ENCODE peak calls at places on chromosomes 4 and X, in four cellular contexts. F is NCI-H1417 treated with DMSO at 0.1 percent for 48 hours, M is foreskin fibroblast, S is posterior cingulate gyrus. R is an unnamed sample.

GRCh38 chr4:114267976-114268375 is 288.5 kb upstream of the ARSJ start:
- DNase-seq in F (no peak), S (no peak), M (peak; percentile 68), R (no peak)

GRCh38 chr4:24980064-24980690 is 50.6 kb downstream of the LGI2 start:
- DNase-seq in F (peak; percentile 10), S (peak; percentile 50), M (peak; percentile 88), R (peak; percentile 46)

GRCh38 chr4:118005883-118006282 is 28.4 kb upstream of the NDST3 start:
- DNase-seq in S (no peak), M (no peak), F (no peak), R (no peak)

GRCh38 chr4:77220841-77221613 is 64.0 kb downstream of the CCNG2 start:
- DNase-seq in F (no peak), S (no peak), M (peak; percentile 12), R (no peak)

GRCh38 chr4:146333187-146333894 is 119.0 kb downstream of the REELD1 start:
- DNase-seq in F (no peak), M (peak; percentile 51), S (no peak), R (no peak)

GRCh38 chr4:183758006-183758734 is 99.1 kb downstream of the TRAPPC11 start:
- DNase-seq in F (no peak), S (no peak), M (no peak), R (no peak)

GRCh38 chr4:146243141-146243882 is 29.0 kb downstream of the REELD1 start:
- DNase-seq in M (peak; percentile 36), S (no peak), F (no peak), R (no peak)

GRCh38 chr4:41814565-41814964 is 66.0 kb upstream of the PHOX2B start:
- DNase-seq in S (no peak), M (peak; percentile 66), F (no peak), R (no peak)

GRCh38 chrX:37746268-37746931 is 33.5 kb upstream of the CYBB start:
- DNase-seq in F (no peak), S (no peak), M (peak; percentile 0), R (no peak)

GRCh38 chr4:139828966-139829662 is 163.5 kb downstream of the MGST2 start:
- DNase-seq in F (no peak), M (no peak), S (no peak), R (no peak)

GRCh38 chrX:33817266-33817665 is 314.8 kb downstream of the FAM47A start:
- DNase-seq in F (no peak), M (no peak), S (no peak), R (no peak)

GRCh38 chrX:107599371-107599970 is 28.8 kb upstream of the PRPS1 start:
- DNase-seq in S (no peak), F (no peak), M (no peak), R (no peak)

GRCh38 chr4:137961051-137961438 is 281.1 kb downstream of the SLC7A11 start:
- DNase-seq in M (peak; percentile 93), S (no peak), F (no peak), R (no peak)

GRCh38 chr4:3529363-3529762 is 2.9 kb downstream of the LRPAP1 start:
- DNase-seq in S (no peak), F (no peak), M (peak; percentile 14), R (no peak)

GRCh38 chr4:165721815-165722214 is 151.2 kb upstream of the TLL1 start:
- DNase-seq in M (no peak), S (no peak), F (no peak), R (no peak)

GRCh38 chr4:150722908-150723362 is 141.0 kb downstream of the MAB21L2 start:
- DNase-seq in F (no peak), M (peak; percentile 43), S (no peak), R (no peak)

GRCh38 chr4:3531306-3531886 is 826 bp downstream of the LRPAP1 start:
- DNase-seq in F (no peak), M (peak; percentile 30), S (no peak), R (no peak)

GRCh38 chr4:143046454-143046853 is 138.3 kb upstream of the USP38 start:
- DNase-seq in M (peak; percentile 35), S (peak; percentile 29), F (no peak), R (no peak)

GRCh38 chr4:81359207-81359606 is 112.5 kb downstream of the RASGEF1B start:
- DNase-seq in S (no peak), M (peak; percentile 57), F (no peak), R (no peak)

GRCh38 chr4:57501715-57502114 is 391.5 kb upstream of the IGFBP7 start:
- DNase-seq in M (peak; percentile 2), F (no peak), S (no peak), R (no peak)

GRCh38 chr4:145178740-145179139 is 1.6 kb downstream of the OTUD4 start:
- DNase-seq in M (peak; percentile 4), S (no peak), F (no peak), R (no peak)

GRCh38 chr4:141425124-141425523 is 204.4 kb downstream of the ZNF330 start:
- DNase-seq in M (peak; percentile 79), F (no peak), S (no peak), R (no peak)

GRCh38 chr4:148443550-148444295 is 1.5 kb upstream of the NR3C2 start:
- DNase-seq in M (peak; percentile 3), F (no peak), S (peak; percentile 34), R (no peak)

GRCh38 chr4:141429933-141430332 is 206.4 kb upstream of the IL15 start:
- DNase-seq in M (no peak), F (no peak), S (no peak), R (no peak)

GRCh38 chr4:124631760-124632159 is 80.8 kb downstream of the ANKRD50 start:
- DNase-seq in S (no peak), M (peak; percentile 97), F (no peak), R (no peak)

GRCh38 chrX:32525234-32525633 is 686.1 kb downstream of the DMD start:
- DNase-seq in M (no peak), F (no peak), S (no peak), R (no peak)

GRCh38 chr4:158259955-158260575 is 49.8 kb downstream of the TMEM144 start:
- DNase-seq in S (no peak), F (no peak), M (peak; percentile 44), R (peak; percentile 16)

GRCh38 chrX:150465326-150465725 is 102.2 kb downstream of the MAMLD1 start:
- DNase-seq in F (no peak), S (peak; percentile 28), M (no peak), R (no peak)

GRCh38 chrX:133838761-133839676 is 146.4 kb downstream of the GPC3 start:
- DNase-seq in F (no peak), M (peak; percentile 49), S (peak; percentile 19), R (no peak)

GRCh38 chrX:121558886-121559285 is 511.5 kb downstream of the GLUD2 start:
- DNase-seq in F (no peak), M (no peak), S (no peak), R (no peak)

GRCh38 chrX:129613596-129613995 is 41.2 kb downstream of the APLN start:
- DNase-seq in S (no peak), M (no peak), F (no peak), R (no peak)

GRCh38 chr4:169810325-169811323 is 52.9 kb upstream of the HPF1 start:
- DNase-seq in M (peak; percentile 85), F (peak; percentile 35), S (no peak), R (peak; percentile 39)

GRCh38 chr4:7430368-7430964 is 4.3 kb downstream of the PSAPL1 start:
- DNase-seq in M (no peak), F (no peak), S (no peak), R (no peak)

GRCh38 chr4:68256284-68256683 is 10.8 kb upstream of the TMPRSS11B start:
- DNase-seq in S (no peak), M (no peak), F (no peak), R (no peak)

GRCh38 chr4:143375326-143376073 is 38.8 kb downstream of the GAB1 start:
- DNase-seq in M (peak; percentile 76), S (peak; percentile 74), F (no peak), R (no peak)

GRCh38 chr4:86508436-86508835 is 85.7 kb upstream of the PTPN13 start:
- DNase-seq in S (no peak), M (peak; percentile 81), F (no peak), R (no peak)

GRCh38 chr4:55876387-55876786 is 22.9 kb downstream of the EXOC1 start:
- DNase-seq in S (no peak), F (no peak), M (no peak), R (no peak)

R was measured in NCI-H1930.